ENCODE peak calls at places on chromosomes 1 and 21, in four cellular contexts. D is IMR-90, A is H1, X is H9. U is an unnamed sample.

GRCh38 chr1:1004780-1005697 is 5.1 kb upstream of the HES4 start:
- DNase-seq in D (peak), A (no peak), X (peak), U (peak)

GRCh38 chr1:111484391-111484790 is 10.6 kb downstream of the C1orf162 start:
- DNase-seq in X (no peak), A (no peak), D (no peak), U (no peak)

GRCh38 chr1:26288311-26288941 is 8.5 kb downstream of the SH3BGRL3 start:
- DNase-seq in D (peak), X (no peak), A (no peak), U (no peak)

GRCh38 chr1:209490013-209490412 is 93.5 kb upstream of the CAMK1G start:
- DNase-seq in X (no peak), A (no peak), D (peak), U (peak)

GRCh38 chr1:9871707-9872425 is 38.2 kb downstream of the CTNNBIP1 start:
- DNase-seq in A (no peak), X (no peak), D (no peak), U (no peak)

GRCh38 chr1:53956308-53957168 is 10.4 kb downstream of the LRRC42 start:
- DNase-seq in X (no peak), A (no peak), D (no peak), U (no peak)

GRCh38 chr1:2564006-2564814 is 8.0 kb downstream of the TNFRSF14 start:
- DNase-seq in D (no peak), X (no peak), A (no peak), U (no peak)

GRCh38 chr1:37793773-37794371 is at the start of gene MANEAL:
- DNase-seq in X (peak), A (peak), D (peak), U (peak)

GRCh38 chr21:41651830-41652229 is 115.0 kb downstream of the RIPK4 start:
- DNase-seq in A (no peak), X (no peak), D (peak), U (no peak)

GRCh38 chr1:3968851-3969250 is 68.8 kb upstream of the C1orf174 start:
- DNase-seq in X (no peak), D (no peak), A (peak), U (peak)

GRCh38 chr1:70779571-70779970 is 268.0 kb downstream of the PTGER3 start:
- DNase-seq in A (no peak), D (peak), X (no peak), U (no peak)

GRCh38 chr1:161367684-161368398 is at the start of gene CFAP126:
- DNase-seq in X (peak), D (peak), A (no peak), U (peak)

GRCh38 chr1:208475951-208476824 is 232.0 kb upstream of the PLXNA2 start:
- DNase-seq in X (peak), D (no peak), A (peak), U (peak)

GRCh38 chr1:55375617-55376258 is 160.6 kb upstream of the USP24 start:
- DNase-seq in X (peak), D (peak), A (peak), U (peak)

GRCh38 chr1:26378088-26378878 is 5.7 kb upstream of the ZNF683 start:
- DNase-seq in X (no peak), D (peak), A (no peak), U (peak)

GRCh38 chr1:244325056-244325764 is 126.5 kb downstream of the ADSS2 start:
- DNase-seq in A (no peak), D (peak), X (peak), U (no peak)

GRCh38 chr1:77031101-77031662 is 163.9 kb downstream of the ST6GALNAC5 start:
- DNase-seq in A (no peak), X (no peak), D (peak), U (peak)

GRCh38 chr21:15788847-15789548 is 59.2 kb downstream of the USP25 start:
- DNase-seq in X (no peak), D (peak), A (no peak), U (peak)

GRCh38 chr1:86912501-86912900 is 1.4 kb downstream of the SELENOF start:
- DNase-seq in A (no peak), X (no peak), D (peak), U (no peak)

GRCh38 chr1:180116964-180117763 is 37.5 kb upstream of the QSOX1 start:
- DNase-seq in D (peak), X (no peak), A (no peak), U (no peak)

GRCh38 chr1:156113263-156114004 is 1.1 kb upstream of the LMNA start:
- DNase-seq in A (no peak), D (no peak), X (no peak), U (no peak)

GRCh38 chr1:20507564-20508410 is at the start of gene MUL1:
- DNase-seq in D (peak), A (peak), X (peak), U (peak)

GRCh38 chr1:20511518-20512428 is 3.8 kb upstream of the MUL1 start:
- DNase-seq in D (no peak), X (no peak), A (no peak), U (no peak)

GRCh38 chr1:20505488-20505887 is 2.5 kb downstream of the MUL1 start:
- DNase-seq in X (no peak), A (no peak), D (no peak), U (no peak)

GRCh38 chr1:20508411-20508771 is 440 bp upstream of the MUL1 start:
- DNase-seq in A (no peak), D (no peak), X (no peak), U (no peak)

DNA sequence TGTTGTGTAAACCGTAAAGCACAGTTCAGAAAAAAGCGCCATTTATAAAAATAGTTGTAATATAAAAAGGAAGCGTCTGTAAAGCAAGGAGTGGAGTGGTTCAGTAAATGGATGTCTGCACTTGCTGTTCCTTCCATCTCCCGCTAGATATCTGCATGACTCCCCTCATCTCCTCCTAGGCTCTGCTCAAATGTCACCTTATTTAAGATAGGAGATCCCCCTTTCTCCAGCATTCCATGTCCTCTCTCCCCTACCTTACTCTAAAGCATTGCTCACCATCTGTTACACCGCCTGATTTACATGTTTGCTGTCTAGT is 745 bp downstream of the MUL1 start:
- DNase-seq in A (no peak), D (no peak), X (no peak), U (no peak)
- H3K27ac ChIP-seq in A (no peak), D (peak), X (no peak), U (no peak)

DNA sequence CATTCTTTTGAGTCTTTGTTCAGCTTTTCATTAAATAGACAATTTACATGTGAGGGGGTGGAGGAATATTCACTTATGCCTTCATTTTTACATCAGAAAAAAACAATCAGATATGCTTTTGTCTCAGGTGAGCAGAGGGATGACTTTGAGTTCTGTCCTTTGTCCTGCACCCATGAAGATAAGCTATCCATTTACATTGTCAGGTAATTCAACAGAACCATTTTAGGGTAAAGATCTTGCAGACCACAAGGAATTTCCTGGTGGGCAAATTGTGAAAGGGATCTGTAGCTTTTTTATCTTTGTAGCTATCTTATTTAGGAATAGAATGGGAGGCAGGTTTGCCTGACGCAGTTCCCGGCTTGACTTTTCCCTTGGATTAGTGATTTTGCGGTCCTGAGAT is 242.7 kb upstream of the IRF2BP2 start:
- DNase-seq in A (no peak), X (no peak), D (no peak), U (peak)
- H3K56ac ChIP-seq in A (no peak), X (no peak), D (no peak), U (no peak)

GRCh38 chr1:65001238-65001792 is 35.0 kb upstream of the JAK1 start:
- DNase-seq in X (peak), A (peak), D (peak), U (peak)
- H3K27ac ChIP-seq in X (no peak), A (no peak), D (peak), U (no peak)

GRCh38 chr1:211656728-211657127 is 18.7 kb downstream of the NEK2 start:
- DNase-seq in X (no peak), D (no peak), A (no peak), U (no peak)

GRCh38 chr1:211654838-211655787 is 20.3 kb downstream of the NEK2 start:
- DNase-seq in X (peak), A (peak), D (peak), U (peak)

GRCh38 chr1:211660718-211661222 is 14.7 kb downstream of the NEK2 start:
- DNase-seq in X (no peak), D (no peak), A (no peak), U (no peak)
- H3K56ac ChIP-seq in X (no peak), D (no peak), A (no peak), U (no peak)

GRCh38 chr1:170663011-170663410 is 920 bp upstream of the PRRX1 start:
- DNase-seq in X (peak), A (peak), D (peak), U (peak)
- H3K27ac ChIP-seq in X (no peak), A (no peak), D (peak), U (no peak)

GRCh38 chr1:116095027-116095426 is 16.2 kb upstream of the MAB21L3 start:
- DNase-seq in X (no peak), A (no peak), D (no peak), U (no peak)

GRCh38 chr1:116099379-116099778 is 11.8 kb upstream of the MAB21L3 start:
- DNase-seq in X (no peak), A (no peak), D (no peak), U (no peak)

GRCh38 chr1:116092752-116093489 is 18.3 kb upstream of the MAB21L3 start:
- DNase-seq in D (no peak), A (no peak), X (no peak), U (no peak)

GRCh38 chr1:116097600-116097999 is 13.6 kb upstream of the MAB21L3 start:
- DNase-seq in A (no peak), D (no peak), X (no peak), U (peak)

GRCh38 chr1:116096013-116096618 is 15.1 kb upstream of the MAB21L3 start:
- DNase-seq in D (no peak), X (no peak), A (no peak), U (no peak)
- H3K56ac ChIP-seq in D (no peak), X (no peak), A (no peak), U (no peak)

GRCh38 chr1:42335809-42336518 is 929 bp upstream of the FOXJ3 start:
- DNase-seq in A (no peak), X (no peak), D (peak), U (peak)
- H3K27ac ChIP-seq in A (peak), X (no peak), D (peak), U (peak)

GRCh38 chr1:24036080-24036479 is 56.0 kb upstream of the SRSF10 start:
- DNase-seq in X (no peak), A (no peak), D (no peak), U (no peak)
- H3K56ac ChIP-seq in X (no peak), A (no peak), D (no peak), U (no peak)

GRCh38 chr1:203440780-203441179 is 34.8 kb upstream of the PRELP start:
- DNase-seq in A (no peak), D (peak), X (peak), U (peak)
- H3K27ac ChIP-seq in A (no peak), D (no peak), X (no peak), U (no peak)

GRCh38 chr1:245600658-245601057 is 445.9 kb downstream of the KIF26B start:
- DNase-seq in D (no peak), X (no peak), A (no peak), U (no peak)
- H3K56ac ChIP-seq in D (no peak), X (no peak), A (no peak), U (no peak)

U was measured in mesendoderm.